ENCODE peak calls at places on chromosomes 3 and 15, in six cellular contexts. P is IMR-90, D is A549, N is GM12878, Y is breast epithelium, R is heart left ventricle. W is an unnamed sample.

GRCh38 chr15:101307048-101307896 is 12.2 kb upstream of the SNRPA1 start:
- DNase-seq in Y (no peak), P (no peak), R (no peak), D (no peak), N (no peak), W (peak)

GRCh38 chr3:194247350-194247740 is 103.8 kb downstream of the CPN2 start:
- DNase-seq in D (no peak), Y (no peak), P (no peak), R (no peak), N (no peak), W (no peak)

GRCh38 chr3:114213669-114214541 is 23.5 kb downstream of the ZNF80 start:
- DNase-seq in R (no peak), P (peak), Y (no peak), N (peak), D (no peak), W (peak)

GRCh38 chr3:155230382-155230781 is 63.1 kb downstream of the STRIT1 start:
- DNase-seq in Y (no peak), D (no peak), R (no peak), P (peak), N (no peak), W (no peak)

GRCh38 chr15:79341361-79341760 is 30.4 kb downstream of the TMED3 start:
- DNase-seq in Y (no peak), R (no peak), P (no peak), D (no peak), N (no peak), W (no peak)

GRCh38 chr3:169250000-169250399 is 413.5 kb downstream of the MECOM start:
- DNase-seq in R (no peak), N (no peak), P (no peak), D (no peak), Y (no peak), W (no peak)

GRCh38 chr3:76044601-76045600 is 259.6 kb upstream of the ZNF717 start:
- DNase-seq in P (peak), Y (no peak), D (no peak), R (no peak), N (no peak), W (no peak)

GRCh38 chr3:190073264-190073663 is 47.4 kb downstream of the P3H2 start:
- DNase-seq in N (no peak), D (no peak), P (peak), R (no peak), Y (no peak), W (peak)

GRCh38 chr3:154684021-154684420 is 254.0 kb upstream of the GPR149 start:
- DNase-seq in R (no peak), Y (no peak), N (no peak), D (no peak), P (no peak), W (no peak)

GRCh38 chr15:41966920-41967465 is 5.4 kb downstream of the EHD4 start:
- DNase-seq in R (no peak), D (no peak), N (no peak), P (no peak), Y (peak), W (peak)

GRCh38 chr15:27855137-27855536 is 244.0 kb downstream of the OCA2 start:
- DNase-seq in N (no peak), P (no peak), Y (no peak), R (no peak), D (no peak), W (no peak)

GRCh38 chr15:29268706-29269484 is 727 bp downstream of the NSMCE3 start:
- DNase-seq in P (peak), N (peak), Y (peak), R (peak), D (peak), W (peak)

GRCh38 chr15:39720721-39721611 is 61.7 kb downstream of the FSIP1 start:
- DNase-seq in D (no peak), P (peak), R (no peak), N (no peak), Y (no peak), W (no peak)

GRCh38 chr3:73100734-73101550 is 39.5 kb downstream of the EBLN2 start:
- DNase-seq in N (peak), P (peak), R (no peak), D (peak), Y (peak), W (peak)

GRCh38 chr15:88693191-88693590 is 54.4 kb downstream of the ISG20 start:
- DNase-seq in D (no peak), N (no peak), R (no peak), Y (no peak), P (no peak), W (no peak)

GRCh38 chr15:69758810-69759410 is 306.3 kb downstream of the RPLP1 start:
- DNase-seq in N (peak), Y (peak), P (peak), D (no peak), R (no peak), W (peak)

GRCh38 chr3:373193-373784 is 176.7 kb downstream of the CHL1 start:
- DNase-seq in D (no peak), R (no peak), P (no peak), N (no peak), Y (no peak), W (peak)

GRCh38 chr15:29920515-29920914 is 98.2 kb upstream of the TJP1 start:
- DNase-seq in P (peak), R (no peak), N (no peak), D (peak), Y (no peak), W (no peak)

GRCh38 chr3:182606905-182607504 is 186.3 kb upstream of the ATP11B start:
- DNase-seq in Y (no peak), R (no peak), N (no peak), D (no peak), P (no peak), W (no peak)

GRCh38 chr3:15520185-15520584 is 1.3 kb downstream of the COLQ start:
- DNase-seq in Y (no peak), R (no peak), P (no peak), D (no peak), N (no peak), W (no peak)

GRCh38 chr3:114219741-114220140 is 17.6 kb downstream of the ZNF80 start:
- DNase-seq in D (no peak), P (no peak), N (no peak), R (no peak), Y (no peak), W (no peak)

GRCh38 chr15:58908550-58909309 is 24.7 kb downstream of the SLTM start:
- DNase-seq in Y (no peak), N (no peak), P (no peak), R (no peak), D (no peak), W (no peak)

GRCh38 chr3:50028336-50028735 is 60.4 kb upstream of the RBM5 start:
- DNase-seq in P (peak), D (no peak), Y (no peak), N (no peak), R (no peak), W (no peak)

GRCh38 chr3:10602769-10603768 is 97.7 kb upstream of the ATP2B2 start:
- DNase-seq in P (no peak), R (no peak), N (peak), D (no peak), Y (no peak), W (peak)

GRCh38 chr3:145015243-145015642 is 1043.6 kb downstream of the DIPK2A start:
- DNase-seq in P (peak), N (no peak), D (no peak), R (no peak), Y (no peak), W (no peak)

GRCh38 chr3:42778644-42779043 is 5.6 kb upstream of the CCDC13 start:
- DNase-seq in R (no peak), P (peak), N (no peak), Y (no peak), D (no peak), W (no peak)

GRCh38 chr15:47507221-47507985 is 209.9 kb upstream of the SEMA6D start:
- DNase-seq in R (no peak), Y (no peak), N (no peak), D (no peak), P (no peak), W (no peak)

GRCh38 chr3:63961891-63962290 is 49.7 kb upstream of the SCAANT1 start:
- DNase-seq in D (peak), R (no peak), P (peak), Y (no peak), N (no peak), W (no peak)

GRCh38 chr15:26443321-26443720 is 329.5 kb downstream of the GABRB3 start:
- DNase-seq in N (no peak), P (no peak), R (no peak), D (no peak), Y (no peak), W (no peak)

GRCh38 chr3:185797108-185797881 is 27.5 kb downstream of the IGF2BP2 start:
- DNase-seq in R (no peak), N (no peak), Y (no peak), D (no peak), P (no peak), W (no peak)

GRCh38 chr3:156657862-156658731 is 16.3 kb upstream of the TIPARP start:
- DNase-seq in N (no peak), R (no peak), P (no peak), D (no peak), Y (no peak), W (no peak)

GRCh38 chr3:177337548-177338331 is 140.5 kb upstream of the TBL1XR1 start:
- DNase-seq in N (peak), R (no peak), Y (no peak), D (no peak), P (peak), W (no peak)

GRCh38 chr3:57007513-57008415 is 52.7 kb upstream of the SPATA12 start:
- DNase-seq in P (peak), R (no peak), N (no peak), D (peak), Y (peak), W (no peak)

GRCh38 chr15:28901987-28902745 is 16.4 kb downstream of the APBA2 start:
- DNase-seq in N (no peak), D (no peak), P (no peak), R (no peak), Y (no peak), W (peak)

GRCh38 chr15:77001966-77002365 is 7.0 kb downstream of the PSTPIP1 start:
- DNase-seq in D (no peak), N (no peak), R (peak), P (no peak), Y (no peak), W (peak)

GRCh38 chr3:155619118-155619915 is 125.6 kb downstream of the PLCH1 start:
- DNase-seq in N (no peak), P (no peak), R (no peak), Y (no peak), D (no peak), W (no peak)

GRCh38 chr15:91941871-91942270 is 88.4 kb downstream of the SLCO3A1 start:
- DNase-seq in P (no peak), D (no peak), Y (no peak), N (no peak), R (no peak), W (no peak)

GRCh38 chr3:196983186-196983585 is 14.6 kb upstream of the PIGZ start:
- DNase-seq in R (no peak), N (no peak), Y (no peak), P (no peak), D (no peak), W (no peak)

GRCh38 chr3:196985954-196986885 is 17.6 kb upstream of the PIGZ start:
- DNase-seq in D (no peak), R (no peak), Y (no peak), P (no peak), N (no peak), W (no peak)

GRCh38 chr3:196987022-196987421 is 18.4 kb upstream of the PIGZ start:
- DNase-seq in N (no peak), P (no peak), D (no peak), Y (no peak), R (peak), W (peak)

GRCh38 chr3:196988241-196989029 is 19.8 kb upstream of the PIGZ start:
- DNase-seq in N (no peak), P (no peak), Y (no peak), R (peak), D (no peak), W (peak)

DNA sequence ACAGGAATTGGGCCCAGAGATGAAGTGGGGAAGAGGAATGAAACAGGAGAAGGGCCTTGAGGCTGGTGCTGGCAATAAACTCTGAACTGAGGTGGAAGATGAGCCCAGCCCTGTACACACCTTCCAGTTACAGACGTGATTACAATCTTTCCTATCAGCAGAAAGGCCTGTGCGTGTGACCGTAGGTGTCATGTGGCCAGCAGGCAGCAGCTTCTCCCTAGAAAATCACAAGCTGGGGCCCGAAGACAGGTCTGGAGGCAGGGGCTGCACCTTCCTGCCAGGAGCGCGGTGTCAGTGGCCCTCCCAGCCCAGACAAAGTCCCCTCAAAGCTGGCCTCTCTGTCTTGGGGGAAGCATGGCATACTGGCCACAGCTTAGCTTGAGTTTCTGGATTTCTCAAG is 16.7 kb upstream of the PIGZ start:
- DNase-seq in P (no peak), R (peak), N (no peak), Y (no peak), D (no peak), W (peak)
- TF ChIP-seq POLR2A in P (no peak), R (no peak), N (no peak), Y (no peak), D (no peak), W (no peak)

DNA sequence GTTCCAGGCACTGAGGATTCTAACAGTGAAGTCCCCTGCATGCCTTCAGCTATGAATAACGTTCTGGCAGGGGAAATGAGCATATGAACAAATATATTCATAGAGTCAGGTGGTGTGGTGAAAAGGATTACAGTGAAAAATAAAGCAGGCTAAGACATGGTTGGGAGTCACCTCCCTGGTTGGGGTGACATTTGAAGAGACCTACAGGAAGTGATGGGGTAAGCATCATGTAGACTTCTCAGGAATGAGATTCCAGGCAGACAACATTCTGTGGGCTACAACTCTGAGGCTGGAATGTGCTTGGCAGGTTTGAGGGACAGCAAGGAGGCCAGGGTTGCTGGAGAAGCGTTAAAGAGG is 15.0 kb downstream of the FRMD4B start:
- DNase-seq in N (no peak), D (no peak), Y (no peak), R (no peak), P (no peak), W (no peak)
- H3K27ac ChIP-seq in N (no peak), D (no peak), Y (peak), R (peak), P (no peak), W (peak)

GRCh38 chr15:72230197-72231065 is 559 bp downstream of the PKM start:
- DNase-seq in N (peak), Y (peak), P (peak), R (peak), D (peak), W (peak)
- TF ChIP-seq POLR2A in N (peak), Y (peak), P (peak), R (peak), D (peak), W (no peak)

GRCh38 chr3:46812237-46812791 is 50.9 kb downstream of the MYL3 start:
- DNase-seq in R (peak), D (peak), P (peak), Y (peak), N (no peak), W (peak)
- H3K27ac ChIP-seq in R (no peak), D (peak), P (no peak), Y (peak), N (no peak), W (no peak)